ENCODE peak calls at places on chromosomes 12 and 14, in nine cellular contexts. C, Q, L, D, R, H, O, S and A are unnamed samples. For H3K36me3, the result is how much of the 10 kb centered on the place peaks cover.

GRCh38 chr12:116708826-116709756 is 28.8 kb downstream of the SPRING1 start:
- DNase-seq in C (peak), Q (peak), L (peak), D (no peak), R (peak), H (peak), O (no peak), S (peak), A (peak)

GRCh38 chr12:99911076-99911475 is 73.7 kb downstream of the ANKS1B start:
- DNase-seq in C (peak), Q (no peak), L (peak), D (no peak), R (no peak), H (peak), O (no peak), S (peak), A (peak)

GRCh38 chr12:45409966-45410365 is 194.1 kb downstream of the ANO6 start:
- DNase-seq in C (peak), Q (no peak), L (peak), D (no peak), R (no peak), H (peak), O (no peak), S (no peak), A (peak)

GRCh38 chr12:101715045-101715444 is 17.6 kb downstream of the CHPT1 start:
- DNase-seq in C (no peak), Q (no peak), L (no peak), D (no peak), R (no peak), H (no peak), O (no peak), S (no peak), A (no peak)

GRCh38 chr14:52891800-52892199 is 59.0 kb downstream of the FERMT2 start:
- DNase-seq in C (peak), Q (no peak), L (no peak), D (no peak), R (no peak), H (no peak), O (no peak), S (no peak), A (no peak)

GRCh38 chr12:5258498-5258897 is 173.4 kb upstream of the NTF3 start:
- DNase-seq in C (peak), Q (no peak), L (peak), D (peak), R (no peak), H (peak), O (no peak), S (no peak), A (no peak)

GRCh38 chr12:25707056-25707455 is 154.0 kb upstream of the LMNTD1 start:
- DNase-seq in C (no peak), Q (no peak), L (no peak), D (no peak), R (no peak), H (no peak), O (no peak), S (no peak), A (no peak)

GRCh38 chr12:89475203-89475990 is 49.2 kb downstream of the GALNT4 start:
- DNase-seq in C (peak), Q (no peak), L (no peak), D (no peak), R (no peak), H (peak), O (no peak), S (no peak), A (no peak)

GRCh38 chr12:76556373-76556772 is 3.2 kb downstream of the OSBPL8 start:
- DNase-seq in C (peak), Q (no peak), L (no peak), D (no peak), R (no peak), H (no peak), O (no peak), S (no peak), A (no peak)

GRCh38 chr12:80269953-80270552 is 170.7 kb downstream of the OTOGL start:
- DNase-seq in C (peak), Q (peak), L (peak), D (no peak), R (no peak), H (peak), O (no peak), S (peak), A (no peak)

GRCh38 chr12:12715459-12716150 is 1.6 kb upstream of the CDKN1B start:
- DNase-seq in C (peak), Q (peak), L (no peak), D (no peak), R (no peak), H (no peak), O (no peak), S (peak), A (no peak)

GRCh38 chr12:111699-112591 is 45.4 kb downstream of the IQSEC3 start:
- DNase-seq in C (no peak), Q (no peak), L (peak), D (no peak), R (no peak), H (no peak), O (no peak), S (no peak), A (no peak)

GRCh38 chr14:67704484-67705089 is 2.9 kb downstream of the RDH12 start:
- DNase-seq in C (peak), Q (peak), L (peak), D (no peak), R (no peak), H (peak), O (peak), S (peak), A (no peak)

GRCh38 chr12:3670083-3670620 is 82.8 kb downstream of the CRACR2A start:
- DNase-seq in C (peak), Q (no peak), L (no peak), D (peak), R (no peak), H (peak), O (no peak), S (no peak), A (no peak)

GRCh38 chr14:36857842-36858445 is 196.3 kb downstream of the PAX9 start:
- DNase-seq in C (no peak), Q (no peak), L (no peak), D (no peak), R (no peak), H (no peak), O (no peak), S (no peak), A (peak)

GRCh38 chr14:59342516-59343484 is 122.4 kb downstream of the GPR135 start:
- DNase-seq in C (no peak), Q (peak), L (peak), D (no peak), R (no peak), H (no peak), O (no peak), S (no peak), A (no peak)

GRCh38 chr12:66859751-66860440 is 181.0 kb upstream of the GRIP1 start:
- DNase-seq in C (peak), Q (no peak), L (no peak), D (no peak), R (no peak), H (no peak), O (no peak), S (no peak), A (no peak)

GRCh38 chr12:3201741-3202500 is 124.7 kb downstream of the TSPAN9 start:
- DNase-seq in C (no peak), Q (peak), L (no peak), D (no peak), R (no peak), H (no peak), O (peak), S (no peak), A (no peak)

GRCh38 chr12:123483602-123484273 is 25.8 kb downstream of the SNRNP35 start:
- DNase-seq in C (no peak), Q (no peak), L (no peak), D (no peak), R (no peak), H (no peak), O (no peak), S (no peak), A (no peak)

GRCh38 chr12:119334459-119335170 is at the start of gene CCDC60:
- DNase-seq in C (no peak), Q (peak), L (peak), D (no peak), R (no peak), H (no peak), O (peak), S (no peak), A (no peak)

GRCh38 chr12:121295746-121296617 is 527 bp downstream of the CAMKK2 start:
- DNase-seq in C (peak), Q (peak), L (peak), D (no peak), R (no peak), H (no peak), O (peak), S (peak), A (peak)

GRCh38 chr12:66092559-66093269 is 37.8 kb downstream of the LLPH start:
- DNase-seq in C (peak), Q (no peak), L (peak), D (no peak), R (no peak), H (peak), O (no peak), S (no peak), A (no peak)

GRCh38 chr12:111519937-111520336 is 79.2 kb downstream of the ATXN2 start:
- DNase-seq in C (no peak), Q (no peak), L (no peak), D (no peak), R (no peak), H (no peak), O (no peak), S (no peak), A (no peak)
- H3K36me3 ChIP-seq in C (half or more), Q (half or more), L (under half), D (under half), R (under half), H (half or more), O (under half), S (half or more), A (under half)

GRCh38 chr12:112166051-112167015 is 41.0 kb downstream of the TRAFD1 start:
- DNase-seq in C (no peak), Q (peak), L (no peak), D (no peak), R (no peak), H (no peak), O (peak), S (no peak), A (peak)

GRCh38 chr12:112169086-112169872 is 43.9 kb downstream of the TRAFD1 start:
- DNase-seq in C (no peak), Q (peak), L (no peak), D (no peak), R (no peak), H (no peak), O (peak), S (no peak), A (no peak)

GRCh38 chr12:112167031-112167461 is 41.7 kb downstream of the TRAFD1 start:
- DNase-seq in C (no peak), Q (peak), L (no peak), D (no peak), R (no peak), H (no peak), O (peak), S (no peak), A (no peak)

GRCh38 chr12:112168561-112168971 is 43.2 kb downstream of the TRAFD1 start:
- DNase-seq in C (no peak), Q (peak), L (no peak), D (no peak), R (no peak), H (no peak), O (peak), S (no peak), A (no peak)

GRCh38 chr12:112167728-112168525 is 42.6 kb downstream of the TRAFD1 start:
- DNase-seq in C (no peak), Q (peak), L (no peak), D (no peak), R (no peak), H (no peak), O (peak), S (no peak), A (no peak)
- H3K36me3 ChIP-seq in C (under half), Q (under half), L (under half), D (under half), R (under half), H (under half), O (under half), S (under half), A (half or more)

GRCh38 chr14:93402951-93403350 is 27.8 kb upstream of the UNC79 start:
- DNase-seq in C (no peak), Q (no peak), L (no peak), D (no peak), R (no peak), H (no peak), O (no peak), S (no peak), A (no peak)
- H3K36me3 ChIP-seq in C (under half), Q (under half), L (under half), D (under half), R (under half), H (under half), O (under half), S (under half), A (under half)

GRCh38 chr12:55757701-55758100 is 14.8 kb downstream of the GDF11 start:
- DNase-seq in C (no peak), Q (no peak), L (no peak), D (no peak), R (no peak), H (no peak), O (no peak), S (no peak), A (no peak)
- H3K36me3 ChIP-seq in C (half or more), Q (half or more), L (under half), D (under half), R (under half), H (under half), O (under half), S (half or more), A (half or more)

GRCh38 chr14:105083926-105084685 is 18.9 kb upstream of the GPR132 start:
- DNase-seq in C (no peak), Q (peak), L (no peak), D (no peak), R (no peak), H (no peak), O (no peak), S (no peak), A (no peak)
- H3K36me3 ChIP-seq in C (under half), Q (under half), L (under half), D (under half), R (under half), H (under half), O (under half), S (under half), A (under half)

DNA sequence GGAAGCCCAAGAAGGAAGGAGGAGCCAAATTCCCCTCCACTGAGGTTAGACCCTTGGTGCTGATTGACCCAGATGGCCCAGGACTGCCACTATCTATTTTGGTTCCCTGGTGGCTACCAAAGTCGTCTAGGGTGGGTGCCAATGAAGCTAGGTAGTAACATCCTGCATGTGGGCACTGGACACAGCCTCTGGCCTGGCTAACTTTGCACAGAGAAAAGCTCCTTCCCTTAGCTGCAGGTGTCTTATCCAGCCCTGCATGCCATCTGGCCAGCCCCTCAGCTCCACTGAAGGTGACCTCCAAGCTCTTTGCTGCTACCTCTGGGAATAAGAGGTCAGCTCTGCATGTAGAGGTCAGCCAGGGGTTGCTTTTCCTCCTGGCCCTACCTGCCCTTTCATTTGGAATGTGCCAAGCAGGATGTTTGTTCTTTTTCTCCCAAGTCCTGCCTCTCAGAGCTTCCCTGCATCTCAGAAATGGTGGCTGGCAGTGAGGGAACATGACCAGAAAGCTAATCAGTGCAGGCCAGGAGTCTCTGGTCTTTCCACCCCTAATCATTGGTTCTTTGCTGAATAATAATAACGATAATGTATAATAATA is 34.0 kb downstream of the JDP2 start:
- DNase-seq in C (no peak), Q (peak), L (no peak), D (no peak), R (no peak), H (no peak), O (no peak), S (no peak), A (no peak)
- H3K36me3 ChIP-seq in C (under half), Q (under half), L (under half), D (under half), R (under half), H (under half), O (under half), S (half or more), A (under half)

DNA sequence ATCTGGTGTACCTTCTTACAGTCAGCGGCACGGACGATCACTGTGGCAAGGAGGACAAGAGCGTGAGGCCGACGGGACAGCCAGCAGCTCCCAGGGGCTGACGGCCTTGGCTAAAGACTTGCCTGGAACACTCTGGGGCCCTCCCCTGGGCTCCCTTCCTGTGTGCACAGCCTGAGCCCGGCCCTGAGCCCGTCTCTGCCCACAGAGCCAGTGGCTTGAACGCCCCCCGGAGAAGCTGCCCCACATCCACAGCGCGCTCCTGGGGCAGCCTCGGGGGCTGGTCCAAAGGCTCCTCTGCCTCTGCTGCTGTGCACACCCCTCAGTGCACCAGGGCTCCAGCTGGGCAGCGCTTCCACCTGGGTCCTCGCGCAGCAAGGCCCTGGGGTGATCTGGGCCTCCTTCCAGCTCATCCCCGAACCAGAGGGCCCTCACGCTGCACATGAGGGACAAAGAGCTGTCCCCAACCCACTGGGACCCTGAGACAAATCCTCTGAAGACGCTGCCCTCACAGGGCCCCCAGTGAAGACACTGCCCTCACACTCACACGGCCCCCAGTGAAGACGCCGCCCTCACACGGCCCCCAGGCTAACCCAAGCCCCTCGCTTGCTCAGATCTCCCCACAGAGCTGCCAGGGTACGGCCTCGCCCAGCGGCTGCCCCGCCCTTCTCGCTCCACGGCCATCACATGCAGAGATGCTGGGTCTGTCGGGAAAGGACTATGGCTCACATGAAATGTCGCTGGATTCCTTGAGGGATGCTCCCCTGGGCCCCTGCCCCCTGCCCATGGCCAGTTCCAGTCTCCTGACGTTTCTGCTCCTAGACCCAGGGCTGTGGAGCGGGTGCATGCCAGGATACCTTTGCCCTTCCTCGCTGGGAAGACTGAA is 22.2 kb downstream of the AMN start:
- DNase-seq in C (no peak), Q (no peak), L (no peak), D (no peak), R (no peak), H (no peak), O (no peak), S (no peak), A (no peak)
- H3K36me3 ChIP-seq in C (under half), Q (half or more), L (half or more), D (under half), R (under half), H (half or more), O (under half), S (half or more), A (half or more)

GRCh38 chr12:109222062-109222461 is 87.0 kb downstream of the FOXN4 start:
- DNase-seq in C (no peak), Q (no peak), L (no peak), D (no peak), R (no peak), H (no peak), O (no peak), S (no peak), A (no peak)
- H3K36me3 ChIP-seq in C (under half), Q (under half), L (under half), D (under half), R (under half), H (under half), O (under half), S (under half), A (half or more)

GRCh38 chr14:71076472-71076871 is 169.2 kb downstream of the PCNX1 start:
- DNase-seq in C (no peak), Q (no peak), L (no peak), D (no peak), R (no peak), H (no peak), O (no peak), S (no peak), A (no peak)

GRCh38 chr14:71078481-71078880 is 171.2 kb downstream of the PCNX1 start:
- DNase-seq in C (peak), Q (no peak), L (no peak), D (no peak), R (no peak), H (no peak), O (no peak), S (no peak), A (no peak)
- H3K36me3 ChIP-seq in C (half or more), Q (half or more), L (under half), D (under half), R (under half), H (under half), O (under half), S (under half), A (half or more)

DNA sequence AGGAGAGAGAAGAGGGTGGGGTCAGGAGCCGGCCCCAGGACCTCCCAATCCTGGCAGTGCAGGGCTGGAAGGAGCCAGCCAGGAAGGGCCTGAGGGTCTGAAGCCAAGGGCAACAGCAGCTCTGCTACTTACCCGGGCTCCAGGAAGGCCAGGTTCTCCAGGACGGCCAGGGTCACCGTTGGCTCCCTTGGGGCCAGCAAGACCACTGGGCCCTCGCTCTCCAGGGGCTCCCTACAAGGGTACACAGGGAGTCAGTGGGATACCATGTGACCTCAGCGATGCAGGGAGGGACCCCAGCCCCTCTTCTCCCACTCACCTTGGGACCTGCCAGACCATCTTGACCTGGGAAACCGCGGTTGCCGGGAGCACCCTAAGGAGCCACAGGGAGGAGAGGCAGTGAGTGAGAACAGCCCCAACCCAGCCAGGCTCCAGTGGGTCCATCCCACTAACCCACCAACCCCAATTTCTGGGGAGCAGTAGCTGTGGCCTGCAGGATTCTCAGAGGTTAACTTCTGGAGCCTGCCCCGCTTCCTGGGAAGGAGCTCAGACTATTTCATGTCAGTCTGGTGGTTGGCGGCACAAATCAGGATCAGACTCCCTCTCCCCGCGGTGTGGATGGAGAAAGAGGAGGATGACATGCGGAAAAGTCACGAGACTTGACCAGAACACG is 18.5 kb downstream of the COL2A1 start:
- DNase-seq in C (no peak), Q (no peak), L (no peak), D (no peak), R (no peak), H (no peak), O (no peak), S (no peak), A (no peak)
- H3K36me3 ChIP-seq in C (under half), Q (under half), L (under half), D (under half), R (under half), H (under half), O (under half), S (under half), A (under half)